ENCODE peak calls at places on chromosomes 12 and 14, in four cellular contexts. T, X, C and Q are unnamed samples.
A peak's percentile ranks its signal among the peaks of the same experiment; 100 is the strongest.

GRCh38 chr14:35909675-35910074 is 83.5 kb downstream of the BRMS1L start:
- DNase-seq in X (no peak), T (no peak), C (no peak), Q (no peak)

GRCh38 chr12:109458086-109458485 is 19.0 kb downstream of the KCTD10 start:
- DNase-seq in C (no peak), T (peak; percentile 76), X (peak; percentile 68), Q (peak; percentile 61)

GRCh38 chr12:119936705-119937323 is 52.2 kb upstream of the BICDL1 start:
- DNase-seq in T (no peak), X (no peak), C (no peak), Q (no peak)

GRCh38 chr12:120194226-120194533 is 335 bp downstream of the GCN1 start:
- DNase-seq in T (no peak), C (no peak), X (no peak), Q (no peak)

GRCh38 chr14:64233791-64234190 is 60.4 kb downstream of the ESR2 start:
- DNase-seq in X (no peak), T (no peak), C (no peak), Q (no peak)

GRCh38 chr12:13367973-13368372 is 171.4 kb downstream of the EMP1 start:
- DNase-seq in C (no peak), X (no peak), T (no peak), Q (no peak)

GRCh38 chr12:22318122-22318737 is 16.3 kb downstream of the ST8SIA1 start:
- DNase-seq in X (peak; percentile 48), C (no peak), T (peak; percentile 25), Q (no peak)

GRCh38 chr12:34392741-34393085 is 370.4 kb downstream of the ALG10 start:
- DNase-seq in T (no peak), X (no peak), C (no peak), Q (no peak)

GRCh38 chr14:57549165-57549564 is 55.5 kb upstream of the CCDC198 start:
- DNase-seq in C (no peak), T (no peak), X (no peak), Q (no peak)

GRCh38 chr12:53195516-53196420 is 11.3 kb downstream of the ITGB7 start:
- DNase-seq in T (no peak), C (no peak), X (no peak), Q (no peak)

GRCh38 chr12:90124289-90124688 is 415.7 kb upstream of the ATP2B1 start:
- DNase-seq in T (peak; percentile 44), X (no peak), C (no peak), Q (no peak)

GRCh38 chr12:6608592-6609311 is 1.6 kb upstream of the CHD4 start:
- DNase-seq in T (no peak), X (peak; percentile 38), C (no peak), Q (no peak)

GRCh38 chr14:96501383-96501745 is 818 bp upstream of the PAPOLA start:
- DNase-seq in T (no peak), C (no peak), X (no peak), Q (no peak)

GRCh38 chr14:76098916-76099675 is 52.6 kb upstream of the GPATCH2L start:
- DNase-seq in T (no peak), C (no peak), X (no peak), Q (no peak)

GRCh38 chr14:24279301-24280186 is 8.1 kb upstream of the RABGGTA start:
- DNase-seq in X (no peak), C (no peak), T (no peak), Q (no peak)

GRCh38 chr12:107826276-107826675 is 51.8 kb downstream of the ASCL4 start:
- DNase-seq in T (no peak), C (no peak), X (no peak), Q (no peak)

GRCh38 chr12:42024495-42024830 is 120.2 kb downstream of the GXYLT1 start:
- DNase-seq in T (no peak), C (no peak), X (no peak), Q (no peak)
- TF ChIP-seq CTCF in T (no peak), C (no peak), X (no peak), Q (no peak)

GRCh38 chr12:18340186-18340585 is 78.9 kb downstream of the PIK3C2G start:
- DNase-seq in X (no peak), T (peak; percentile 39), C (no peak), Q (peak; percentile 59)
- H3K4me3 ChIP-seq in X (no peak overlapping the region), T (no peak overlapping the region), C (no peak overlapping the region), Q (no peak overlapping the region)

GRCh38 chr14:92586966-92587365 is 73.4 kb downstream of the RIN3 start:
- DNase-seq in T (no peak), X (no peak), C (no peak), Q (no peak)

GRCh38 chr14:92590941-92591340 is 77.4 kb downstream of the RIN3 start:
- DNase-seq in T (peak; percentile 45), C (no peak), X (no peak), Q (no peak)

GRCh38 chr14:92586001-92586947 is 72.7 kb downstream of the RIN3 start:
- DNase-seq in T (peak; percentile 99), X (peak; percentile 97), C (peak; percentile 69), Q (peak; percentile 99)

GRCh38 chr14:92591346-92591745 is 77.8 kb downstream of the RIN3 start:
- DNase-seq in T (no peak), X (no peak), C (no peak), Q (no peak)

DNA sequence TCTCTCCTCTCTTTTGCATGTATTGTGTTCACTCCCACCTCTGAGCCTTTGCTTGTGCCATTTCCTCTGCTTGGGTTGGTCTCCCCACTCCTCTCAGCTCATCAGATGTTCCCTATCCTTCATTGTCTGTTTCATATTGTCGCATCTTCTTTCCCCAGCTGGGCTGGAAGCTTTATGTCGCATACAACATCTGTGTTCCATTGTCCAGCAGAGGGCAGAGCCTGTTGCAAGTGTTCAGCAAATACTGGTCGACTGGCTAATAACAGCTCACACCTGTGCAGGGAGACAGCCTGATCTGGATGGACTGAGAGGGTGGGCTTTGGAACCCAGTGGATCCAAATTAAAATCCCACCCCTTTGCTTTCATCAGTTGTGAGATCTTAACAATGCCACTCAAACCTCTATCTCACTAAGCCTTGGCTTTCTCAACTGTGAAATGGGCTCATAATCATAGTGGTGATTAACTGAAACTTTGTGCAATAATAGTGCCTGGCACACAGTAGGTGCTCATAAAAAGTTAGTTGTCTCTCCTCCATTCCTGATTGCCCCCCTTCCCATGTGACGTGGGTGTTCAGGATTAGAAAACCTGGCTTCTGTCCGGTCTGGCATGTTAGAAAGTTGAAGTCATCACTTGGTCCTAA is 75.8 kb downstream of the RIN3 start:
- DNase-seq in X (peak; percentile 56), C (no peak), T (peak; percentile 40), Q (peak; percentile 64)
- TF ChIP-seq CTCF in X (peak; percentile 47), C (peak; percentile 41), T (peak; percentile 59), Q (peak; percentile 62)

GRCh38 chr12:104516821-104517220 is 60.1 kb downstream of the CHST11 start:
- DNase-seq in X (no peak), T (no peak), C (no peak), Q (no peak)
- H3K4me3 ChIP-seq in X (no peak overlapping the region), T (no peak overlapping the region), C (no peak overlapping the region), Q (no peak overlapping the region)